ENCODE peak calls at places on chromosomes 12 and 14, in six cellular contexts. Q is endothelial cell of umbilical vein; M is OCI-LY7; T is DND-41; X is NCI-H446; I is stimulated activated CD8-positive, alpha-beta memory T cell treated with anti-CD3 and anti-CD28 coated beads, Interleukin-2, amount 100 ng/mL, for 48 hours. Y is an unnamed sample.

GRCh38 chr12:127538325-127538724 is 728.6 kb upstream of the TMEM132C start:
- DNase-seq in I (no peak), M (no peak), X (no peak), T (no peak), Q (no peak), Y (no peak)

GRCh38 chr12:112382866-112383265 is 635 bp upstream of the HECTD4 start:
- DNase-seq in X (no peak), Q (no peak), M (no peak), T (no peak), I (no peak), Y (no peak)

GRCh38 chr12:128844031-128844635 is 9.1 kb upstream of the GLT1D1 start:
- DNase-seq in X (no peak), M (no peak), Q (no peak), T (peak; percentile 35), I (no peak), Y (peak; percentile 5)

GRCh38 chr14:23153891-23154796 is 29.3 kb downstream of the SLC7A8 start:
- DNase-seq in Q (peak; percentile 61), X (peak; percentile 93), I (no peak), M (no peak), T (no peak), Y (no peak)

GRCh38 chr14:93326196-93326595 is 6.6 kb downstream of the BTBD7 start:
- DNase-seq in M (no peak), T (no peak), I (no peak), Q (no peak), X (no peak), Y (no peak)

GRCh38 chr14:23321572-23322547 is 603 bp downstream of the PABPN1 start:
- DNase-seq in M (peak; percentile 51), I (no peak), T (peak; percentile 46), X (no peak), Q (peak; percentile 50), Y (peak; percentile 26)

GRCh38 chr12:63420206-63420644 is 248.1 kb downstream of the DPY19L2 start:
- DNase-seq in T (peak; percentile 66), Q (peak; percentile 80), M (peak; percentile 67), I (peak; percentile 7), X (peak; percentile 71), Y (peak; percentile 61)

GRCh38 chr14:68695326-68695768 is 97.5 kb downstream of the ZFP36L1 start:
- DNase-seq in Q (peak; percentile 96), X (no peak), T (no peak), I (peak; percentile 29), M (no peak), Y (no peak)

GRCh38 chr12:65229441-65229840 is 49.0 kb upstream of the MSRB3 start:
- DNase-seq in Q (peak; percentile 55), T (no peak), M (no peak), I (no peak), X (no peak), Y (no peak)

GRCh38 chr12:62859203-62859799 is 75.6 kb downstream of the PPM1H start:
- DNase-seq in I (no peak), X (no peak), T (no peak), Q (no peak), M (no peak), Y (peak; percentile 28)

GRCh38 chr14:55019968-55020554 is 6.8 kb downstream of the WDHD1 start:
- DNase-seq in Q (no peak), T (no peak), X (no peak), M (no peak), I (no peak), Y (no peak)

GRCh38 chr12:15584366-15585041 is 204.7 kb downstream of the EPS8 start:
- DNase-seq in M (peak; percentile 71), I (no peak), Q (peak; percentile 52), X (peak; percentile 59), T (peak; percentile 48), Y (peak; percentile 63)

GRCh38 chr14:75223664-75224154 is 47.3 kb upstream of the TMED10 start:
- DNase-seq in M (peak; percentile 79), X (no peak), I (no peak), T (peak; percentile 46), Q (no peak), Y (peak; percentile 55)

GRCh38 chr12:92158711-92159534 is 13.3 kb upstream of the BTG1 start:
- DNase-seq in I (no peak), T (no peak), Q (no peak), X (no peak), M (peak; percentile 62), Y (no peak)

GRCh38 chr14:85313801-85314207 is 216.1 kb upstream of the FLRT2 start:
- DNase-seq in I (no peak), T (no peak), Q (peak; percentile 32), X (no peak), M (no peak), Y (no peak)

GRCh38 chr12:49893753-49894752 is 9.6 kb downstream of the FAIM2 start:
- DNase-seq in T (no peak), I (no peak), Q (peak; percentile 62), X (no peak), M (peak; percentile 3), Y (no peak)